ENCODE peak calls at places on chromosomes 4 and X, in ten cellular contexts. N is AG09309, Z is fibroblast of pulmonary artery, G is GM13976, L is choroid plexus epithelial cell, E is coronary artery, U is GM06990, X is upper lobe of left lung, F is neural progenitor cell, S is H9. M is an unnamed sample.

GRCh38 chr4:106034205-106034604 is 138.9 kb downstream of the NPNT start:
- DNase-seq in N (no peak), Z (peak), G (no peak), L (peak), E (no peak), U (no peak), X (no peak), F (no peak), S (no peak), M (peak)

GRCh38 chr4:40205259-40206198 is 8.7 kb downstream of the RHOH start:
- DNase-seq in N (no peak), Z (no peak), G (peak), L (no peak), E (no peak), U (peak), X (peak), F (no peak), S (no peak), M (no peak)

GRCh38 chr4:99394913-99395312 is 40.2 kb downstream of the ADH7 start:
- DNase-seq in N (no peak), Z (peak), G (no peak), L (no peak), E (no peak), U (no peak), X (no peak), F (no peak), S (no peak), M (peak)

GRCh38 chr4:89215736-89216135 is 91.9 kb downstream of the GPRIN3 start:
- DNase-seq in N (no peak), Z (no peak), G (no peak), L (no peak), E (no peak), U (no peak), X (no peak), F (no peak), S (no peak), M (no peak)

GRCh38 chr4:97645437-97645836 is 497.8 kb downstream of the STPG2 start:
- DNase-seq in N (no peak), Z (no peak), G (no peak), L (no peak), E (no peak), U (no peak), X (no peak), F (no peak), S (no peak), M (no peak)

GRCh38 chr4:77181737-77182136 is 24.7 kb downstream of the CCNG2 start:
- DNase-seq in N (no peak), Z (no peak), G (no peak), L (no peak), E (no peak), U (no peak), X (no peak), F (no peak), S (peak), M (no peak)

GRCh38 chr4:139129206-139129605 is 47.8 kb downstream of the ELF2 start:
- DNase-seq in N (no peak), Z (no peak), G (no peak), L (peak), E (no peak), U (no peak), X (no peak), F (no peak), S (no peak), M (peak)

GRCh38 chrX:40207626-40208025 is 109.9 kb upstream of the BCOR start:
- DNase-seq in N (no peak), Z (peak), G (peak), L (no peak), E (no peak), U (no peak), X (no peak), F (no peak), S (no peak), M (peak)

GRCh38 chr4:121943941-121944340 is 7.9 kb downstream of the TRPC3 start:
- DNase-seq in N (no peak), Z (no peak), G (no peak), L (no peak), E (no peak), U (no peak), X (no peak), F (peak), S (peak), M (no peak)

GRCh38 chr4:137749466-137749865 is 217.2 kb upstream of the PCDH18 start:
- DNase-seq in N (no peak), Z (peak), G (no peak), L (peak), E (no peak), U (no peak), X (no peak), F (no peak), S (no peak), M (peak)

GRCh38 chr4:132195181-132195580 is 953.9 kb upstream of the PCDH10 start:
- DNase-seq in N (no peak), Z (peak), G (no peak), L (peak), E (no peak), U (no peak), X (no peak), F (no peak), S (no peak), M (peak)

GRCh38 chrX:103607385-103608304 is at the start of gene TCEAL3:
- DNase-seq in N (no peak), Z (peak), G (peak), L (peak), E (peak), U (peak), X (peak), F (peak), S (peak), M (peak)

GRCh38 chr4:14925471-14925870 is 76.8 kb upstream of the CPEB2 start:
- DNase-seq in N (no peak), Z (no peak), G (no peak), L (no peak), E (no peak), U (no peak), X (no peak), F (no peak), S (no peak), M (no peak)

GRCh38 chr4:142547974-142548373 is 298.1 kb downstream of the INPP4B start:
- DNase-seq in N (no peak), Z (peak), G (no peak), L (no peak), E (no peak), U (no peak), X (no peak), F (no peak), S (no peak), M (peak)

GRCh38 chrX:111164728-111165127 is 68.7 kb downstream of the PAK3 start:
- DNase-seq in N (no peak), Z (peak), G (no peak), L (peak), E (no peak), U (no peak), X (no peak), F (peak), S (no peak), M (peak)
- TF ChIP-seq CTCF in N (peak), Z (peak), G (no peak), L (peak), E (peak), U (peak), X (no peak), F (peak), S (peak), M (no peak)

GRCh38 chrX:10326578-10326977 is 169.8 kb downstream of the CLCN4 start:
- DNase-seq in N (peak), Z (peak), G (no peak), L (peak), E (no peak), U (no peak), X (no peak), F (peak), S (no peak), M (peak)
- TF ChIP-seq CTCF in N (peak), Z (peak), G (no peak), L (peak), E (no peak), U (peak), X (no peak), F (peak), S (peak), M (peak)

GRCh38 chr4:186191266-186192067 is at the start of gene CYP4V2:
- DNase-seq in N (peak), Z (peak), G (peak), L (peak), E (peak), U (peak), X (peak), F (peak), S (peak), M (peak)
- TF ChIP-seq CTCF in N (no peak), Z (no peak), G (peak), L (peak), E (no peak), U (peak), X (peak), F (peak), S (peak), M (no peak)

DNA sequence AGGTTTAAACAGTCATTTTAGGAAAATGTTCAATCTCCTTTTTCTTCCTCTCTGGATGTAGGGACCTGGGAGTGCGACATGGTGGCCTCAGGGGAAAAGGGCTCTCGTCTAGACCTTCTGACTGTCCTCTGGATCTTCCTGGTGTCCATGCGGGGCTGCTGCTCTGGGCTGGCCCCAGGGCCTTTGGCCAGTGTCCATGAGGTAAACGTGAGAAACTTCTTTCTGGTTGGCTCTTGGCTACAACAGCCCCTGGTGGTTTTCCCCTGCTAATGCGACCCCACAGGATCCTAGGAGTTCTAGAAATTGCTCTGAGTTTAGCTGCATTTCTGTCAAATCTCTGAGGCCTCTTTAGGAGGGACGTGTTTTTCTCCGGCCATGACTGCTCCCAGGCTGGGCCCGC is 85.7 kb downstream of the MFAP3L start:
- DNase-seq in N (no peak), Z (no peak), G (no peak), L (peak), E (no peak), U (no peak), X (no peak), F (peak), S (no peak), M (no peak)
- TF ChIP-seq CTCF in N (no peak), Z (no peak), G (no peak), L (peak), E (no peak), U (no peak), X (no peak), F (peak), S (peak), M (no peak)

GRCh38 chrX:120299928-120300327 is 11.3 kb downstream of the TMEM255A start:
- DNase-seq in N (no peak), Z (no peak), G (no peak), L (no peak), E (no peak), U (no peak), X (no peak), F (peak), S (peak), M (no peak)
- TF ChIP-seq CTCF in N (no peak), Z (no peak), G (no peak), L (peak), E (no peak), U (peak), X (no peak), F (peak), S (peak), M (no peak)

DNA sequence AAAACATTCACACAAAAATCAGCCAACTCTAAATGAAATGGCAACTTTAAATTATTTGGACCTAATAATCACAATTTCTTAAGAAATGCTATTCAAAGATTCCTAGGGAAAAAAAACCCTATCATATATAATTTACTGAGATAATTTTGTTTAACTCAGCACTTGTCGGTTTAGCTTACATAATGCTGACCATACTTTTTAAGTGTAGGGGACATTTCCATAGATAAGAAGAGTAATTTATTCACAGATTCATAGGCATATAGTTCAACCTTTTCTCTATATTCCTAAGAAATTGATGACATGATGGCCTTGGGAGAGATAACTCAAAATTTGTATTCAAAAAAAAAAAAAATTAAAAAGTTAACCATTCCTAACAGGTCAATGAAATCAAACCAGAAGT is 260.8 kb upstream of the PGRMC2 start:
- DNase-seq in N (no peak), Z (no peak), G (no peak), L (no peak), E (no peak), U (no peak), X (no peak), F (no peak), S (no peak), M (no peak)
- TF ChIP-seq CTCF in N (no peak), Z (no peak), G (no peak), L (no peak), E (no peak), U (no peak), X (no peak), F (no peak), S (no peak), M (no peak)

DNA sequence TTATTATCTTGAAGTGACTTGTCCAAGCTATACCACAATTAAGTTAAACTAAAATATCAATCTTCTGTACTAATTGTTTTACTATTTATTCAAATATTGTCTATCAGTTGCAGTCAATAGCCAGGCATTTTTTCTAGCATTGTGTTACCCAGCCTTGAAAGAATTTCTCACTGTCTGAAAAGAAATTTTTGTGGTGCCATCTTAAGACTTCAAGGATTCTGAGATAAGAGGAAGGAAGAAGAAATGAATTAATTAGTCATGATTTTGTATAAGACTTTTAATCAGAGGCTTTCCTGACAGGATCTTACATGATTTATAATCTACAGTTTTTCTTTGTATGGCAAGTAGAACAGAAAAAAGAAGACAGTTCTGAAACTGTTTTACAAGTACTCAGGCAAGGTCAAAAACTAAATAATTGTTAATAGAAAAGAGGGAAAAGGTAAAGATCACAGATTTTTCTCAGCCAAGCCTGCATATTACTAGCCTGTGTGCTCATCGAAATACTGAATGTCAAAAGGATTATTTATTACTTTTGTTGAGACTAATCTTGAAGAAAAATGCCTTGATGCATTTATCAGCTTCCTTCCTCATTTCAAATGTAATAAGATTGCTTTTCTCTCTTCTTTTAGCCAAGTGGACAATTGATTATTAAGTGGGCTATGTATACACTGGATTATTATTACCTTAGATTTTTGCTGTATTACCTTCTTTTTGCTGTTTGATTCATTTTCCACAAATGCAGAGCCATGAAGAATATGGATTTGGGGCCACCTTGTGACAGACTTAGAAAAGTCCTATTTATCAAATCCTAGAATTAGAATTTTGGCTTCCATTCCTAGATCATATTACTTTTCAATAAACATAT is 53.8 kb downstream of the CXCL1 start:
- DNase-seq in N (no peak), Z (peak), G (no peak), L (peak), E (no peak), U (no peak), X (no peak), F (no peak), S (no peak), M (peak)
- TF ChIP-seq CTCF in N (peak), Z (peak), G (peak), L (peak), E (no peak), U (no peak), X (no peak), F (peak), S (peak), M (peak)

GRCh38 chrX:115650916-115651315 is 89.9 kb downstream of the PLS3 start:
- DNase-seq in N (peak), Z (peak), G (peak), L (peak), E (no peak), U (no peak), X (no peak), F (peak), S (peak), M (peak)
- TF ChIP-seq CTCF in N (peak), Z (peak), G (peak), L (peak), E (peak), U (peak), X (no peak), F (peak), S (peak), M (peak)

M was measured in cardiac fibroblast.